ENCODE peak calls at places on chromosomes 7 and 10, in four cellular contexts. O is Right ventricle myocardium superior; L is AG04450; S is activated CD8-positive, alpha-beta T cell treated with anti-CD3 and anti-CD28 coated beads for 36 hours. T is an unnamed sample.

GRCh38 chr7:247166-247565 is 42.8 kb upstream of the FOXL3 start:
- DNase-seq in S (no peak), O (no peak), L (no peak), T (no peak)

GRCh38 chr10:52949899-52950298 is 177.3 kb upstream of the MBL2 start:
- DNase-seq in S (no peak), O (no peak), L (no peak), T (no peak)

GRCh38 chr10:108801775-108802516 is 1121.4 kb downstream of the XPNPEP1 start:
- DNase-seq in O (no peak), S (no peak), L (peak), T (no peak)

GRCh38 chr7:95520136-95520535 is 34.4 kb downstream of the ASB4 start:
- DNase-seq in O (no peak), S (no peak), L (no peak), T (no peak)

GRCh38 chr10:61404771-61405170 is 48.4 kb downstream of the TMEM26 start:
- DNase-seq in S (no peak), L (peak), O (no peak), T (no peak)

GRCh38 chr7:70466725-70467364 is 665.1 kb upstream of the GALNT17 start:
- DNase-seq in O (no peak), L (no peak), S (no peak), T (no peak)

GRCh38 chr7:46747222-46747621 is 826.1 kb upstream of the IGFBP3 start:
- DNase-seq in O (no peak), S (no peak), L (no peak), T (no peak)

GRCh38 chr10:89392974-89393373 is 551 bp downstream of the IFIT1 start:
- DNase-seq in L (peak), S (no peak), O (no peak), T (no peak)

GRCh38 chr7:122709930-122710646 is 7.4 kb upstream of the RNF148 start:
- DNase-seq in O (no peak), S (no peak), L (no peak), T (no peak)

GRCh38 chr10:31034041-31034918 is 2.6 kb upstream of the ZNF438 start:
- DNase-seq in L (peak), S (no peak), O (no peak), T (no peak)

GRCh38 chr10:75294518-75294865 is 58.7 kb upstream of the COMTD1 start:
- DNase-seq in O (peak), S (no peak), L (no peak), T (no peak)

GRCh38 chr7:116670409-116671036 is 1.5 kb upstream of the MET start:
- DNase-seq in O (no peak), L (no peak), S (no peak), T (no peak)

GRCh38 chr10:96651998-96652431 is 65.2 kb upstream of the TM9SF3 start:
- DNase-seq in S (peak), L (no peak), O (no peak), T (no peak)

GRCh38 chr10:6721964-6722615 is 142.0 kb upstream of the PRKCQ start:
- DNase-seq in O (no peak), S (no peak), L (peak), T (no peak)

GRCh38 chr10:48199580-48200377 is 74.7 kb downstream of the FRMPD2 start:
- DNase-seq in S (no peak), L (no peak), O (no peak), T (no peak)

GRCh38 chr7:50679218-50680007 is 103.3 kb downstream of the GRB10 start:
- DNase-seq in S (no peak), L (no peak), O (no peak), T (no peak)

GRCh38 chr10:14010083-14010551 is 320.6 kb downstream of the FRMD4A start:
- DNase-seq in L (peak), S (no peak), O (peak), T (no peak)

GRCh38 chr10:72088879-72089585 is 681 bp upstream of the SPOCK2 start:
- DNase-seq in L (no peak), O (peak), S (peak), T (peak)

GRCh38 chr10:99612167-99612831 is 7.9 kb downstream of the SLC25A28 start:
- DNase-seq in L (peak), O (no peak), S (peak), T (no peak)

GRCh38 chr7:46852795-46853194 is 729.1 kb downstream of the TNS3 start:
- DNase-seq in L (no peak), S (no peak), O (no peak), T (no peak)

GRCh38 chr7:157513162-157513621 is 176.4 kb downstream of the DNAJB6 start:
- DNase-seq in O (no peak), L (no peak), S (no peak), T (no peak)

GRCh38 chr10:9056521-9056920 is 1002.0 kb downstream of the GATA3 start:
- DNase-seq in S (no peak), L (no peak), O (no peak), T (peak)

GRCh38 chr10:53765311-53765710 is 992.7 kb upstream of the MBL2 start:
- DNase-seq in L (no peak), O (no peak), S (no peak), T (no peak)